ENCODE peak calls at places on chromosomes 4 and X, in seven cellular contexts. W is fibroblast of pulmonary artery, P is neural progenitor cell, G is fibroblast of mammary gland, I is cardiac muscle cell, O is bronchial epithelial cell, C is spleen. Z is an unnamed sample.

GRCh38 chr4:108709234-108709633 is 53.6 kb downstream of the ETNPPL start:
- DNase-seq in W (no peak), P (no peak), G (no peak), I (no peak), O (no peak), C (no peak), Z (no peak)

GRCh38 chrX:151727346-151727745 is 7.2 kb upstream of the CNGA2 start:
- DNase-seq in W (no peak), P (no peak), G (no peak), I (no peak), O (no peak), C (no peak), Z (no peak)

GRCh38 chr4:175421506-175421905 is 390.6 kb downstream of the GPM6A start:
- DNase-seq in W (no peak), P (no peak), G (peak), I (no peak), O (peak), C (no peak), Z (peak)

GRCh38 chr4:137609693-137610450 is 77.6 kb upstream of the PCDH18 start:
- DNase-seq in W (peak), P (no peak), G (peak), I (peak), O (no peak), C (no peak), Z (peak)

GRCh38 chr4:64713256-64713840 is 304.1 kb upstream of the TECRL start:
- DNase-seq in W (peak), P (peak), G (peak), I (peak), O (peak), C (no peak), Z (peak)

GRCh38 chrX:7446815-7447214 is 298.9 kb upstream of the PUDP start:
- DNase-seq in W (no peak), P (no peak), G (peak), I (no peak), O (peak), C (no peak), Z (no peak)

GRCh38 chr4:25180524-25181131 is 20.4 kb upstream of the SEPSECS start:
- DNase-seq in W (peak), P (peak), G (peak), I (peak), O (peak), C (no peak), Z (peak)

GRCh38 chrX:140504371-140505324 is at the start of gene SOX3:
- DNase-seq in W (no peak), P (peak), G (no peak), I (no peak), O (no peak), C (no peak), Z (no peak)

GRCh38 chr4:165440415-165440882 is 61.6 kb downstream of the CPE start:
- DNase-seq in W (peak), P (no peak), G (peak), I (peak), O (peak), C (no peak), Z (peak)

GRCh38 chr4:40976343-40976742 is 226.6 kb downstream of the NSUN7 start:
- DNase-seq in W (peak), P (peak), G (peak), I (peak), O (peak), C (no peak), Z (peak)

GRCh38 chrX:51860679-51861078 is 32.7 kb upstream of the MAGED1 start:
- DNase-seq in W (peak), P (peak), G (peak), I (peak), O (peak), C (no peak), Z (peak)

GRCh38 chr4:8393593-8394038 is 46.9 kb downstream of the ACOX3 start:
- DNase-seq in W (peak), P (peak), G (peak), I (peak), O (peak), C (no peak), Z (peak)

GRCh38 chrX:111465664-111466063 is 45.8 kb upstream of the SERTM2 start:
- DNase-seq in W (no peak), P (no peak), G (no peak), I (no peak), O (no peak), C (no peak), Z (no peak)

GRCh38 chr4:184355111-184355604 is 119.2 kb downstream of the IRF2 start:
- DNase-seq in W (peak), P (no peak), G (peak), I (peak), O (peak), C (peak), Z (peak)

GRCh38 chrX:118495958-118496762 is 545 bp downstream of the DOCK11 start:
- DNase-seq in W (no peak), P (peak), G (peak), I (no peak), O (no peak), C (peak), Z (peak)

GRCh38 chr4:25837107-25837506 is 25.7 kb downstream of the SEL1L3 start:
- DNase-seq in W (no peak), P (no peak), G (no peak), I (no peak), O (no peak), C (no peak), Z (no peak)

GRCh38 chr4:83269256-83269655 is 15.3 kb downstream of the COQ2 start:
- DNase-seq in W (peak), P (no peak), G (no peak), I (peak), O (no peak), C (no peak), Z (peak)

GRCh38 chr4:142960134-142960533 is 114.0 kb upstream of the INPP4B start:
- DNase-seq in W (peak), P (no peak), G (no peak), I (peak), O (peak), C (no peak), Z (peak)

GRCh38 chr4:177489847-177490246 is 47.6 kb upstream of the AGA start:
- DNase-seq in W (no peak), P (no peak), G (peak), I (peak), O (peak), C (no peak), Z (peak)

GRCh38 chr4:141890279-141890678 is 253.9 kb downstream of the IL15 start:
- DNase-seq in W (peak), P (no peak), G (no peak), I (peak), O (no peak), C (no peak), Z (peak)

GRCh38 chr4:8908206-8908893 is 36.7 kb upstream of the HMX1 start:
- DNase-seq in W (no peak), P (no peak), G (no peak), I (no peak), O (no peak), C (peak), Z (no peak)

GRCh38 chr4:127224556-127224955 is 408.2 kb upstream of the INTU start:
- DNase-seq in W (no peak), P (no peak), G (no peak), I (no peak), O (no peak), C (no peak), Z (no peak)

GRCh38 chr4:56240554-56241190 is 146.6 kb downstream of the AASDH start:
- DNase-seq in W (peak), P (no peak), G (no peak), I (peak), O (no peak), C (no peak), Z (peak)

GRCh38 chr4:182240161-182241130 is 2.8 kb upstream of the TENM3 start:
- DNase-seq in W (peak), P (peak), G (peak), I (peak), O (peak), C (no peak), Z (peak)

GRCh38 chr4:85861064-85861767 is 386.3 kb downstream of the ARHGAP24 start:
- DNase-seq in W (peak), P (no peak), G (no peak), I (no peak), O (peak), C (no peak), Z (no peak)

GRCh38 chr4:114043116-114043515 is 63.7 kb upstream of the ARSJ start:
- DNase-seq in W (no peak), P (no peak), G (no peak), I (peak), O (peak), C (no peak), Z (no peak)

GRCh38 chr4:32142075-32142474 is 1421.9 kb downstream of the PCDH7 start:
- DNase-seq in W (peak), P (no peak), G (no peak), I (no peak), O (no peak), C (no peak), Z (no peak)

GRCh38 chrX:320126-320783 is 1.7 kb upstream of the GTPBP6 start:
- DNase-seq in W (no peak), P (peak), G (peak), I (peak), O (no peak), C (peak), Z (peak)

GRCh38 chr4:151957163-151957562 is 196.4 kb upstream of the GATB start:
- DNase-seq in W (no peak), P (peak), G (no peak), I (peak), O (no peak), C (no peak), Z (no peak)

GRCh38 chr4:101348367-101348827 is 1.1 kb upstream of the PPP3CA start:
- DNase-seq in W (no peak), P (no peak), G (no peak), I (no peak), O (no peak), C (no peak), Z (no peak)

GRCh38 chr4:101346312-101346561 is 1.1 kb downstream of the PPP3CA start:
- DNase-seq in W (no peak), P (no peak), G (no peak), I (no peak), O (no peak), C (no peak), Z (no peak)

GRCh38 chr4:101346562-101347266 is 612 bp downstream of the PPP3CA start:
- DNase-seq in W (peak), P (peak), G (peak), I (peak), O (peak), C (peak), Z (peak)

GRCh38 chr4:101347267-101347556 is at the start of gene PPP3CA:
- DNase-seq in W (no peak), P (no peak), G (no peak), I (no peak), O (no peak), C (no peak), Z (no peak)

DNA sequence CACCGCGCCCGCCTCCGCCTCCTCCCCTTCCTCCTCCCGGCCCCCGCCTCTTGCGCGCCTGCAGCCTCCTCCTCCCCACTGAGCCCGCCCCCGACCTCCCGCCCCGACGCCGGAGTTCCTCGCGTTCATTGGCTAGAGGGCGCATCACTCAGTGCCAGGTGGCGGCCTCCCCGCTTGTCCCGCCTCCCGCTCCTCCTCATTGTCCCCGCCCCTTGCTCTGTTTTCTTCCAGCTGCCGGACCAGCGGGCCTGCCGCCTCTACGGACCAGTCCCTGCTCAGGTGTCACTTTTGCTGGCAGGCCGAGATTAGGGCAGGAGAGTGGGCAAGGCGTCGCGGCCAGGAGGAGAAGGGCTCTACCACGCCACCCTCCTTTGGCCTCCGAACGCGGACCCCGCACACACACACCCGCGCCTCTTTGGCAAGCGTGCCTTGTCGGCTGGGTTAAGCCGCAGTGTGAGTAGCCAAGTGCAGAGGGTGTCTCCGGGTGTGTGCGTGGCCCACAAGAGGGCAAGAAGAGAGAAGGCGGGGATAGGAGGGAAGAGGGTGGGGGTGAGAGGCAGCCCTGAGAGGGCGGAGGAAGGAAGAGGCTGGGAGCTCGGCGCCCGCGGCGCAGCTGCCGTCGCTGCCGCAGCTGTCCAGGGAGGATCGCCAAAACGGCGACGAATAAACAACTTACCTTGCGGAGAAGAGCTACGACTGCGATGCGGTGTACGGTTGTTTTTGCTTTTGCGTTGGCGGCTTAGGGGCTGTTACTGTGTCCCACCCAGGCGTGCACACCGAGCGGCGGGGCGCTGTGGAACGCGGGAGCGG is 436 bp upstream of the PPP3CA start:
- DNase-seq in W (peak), P (peak), G (peak), I (peak), O (peak), C (peak), Z (peak)
- TF ChIP-seq CTCF in W (peak), P (peak), G (no peak), I (peak), O (peak), C (no peak), Z (no peak)

DNA sequence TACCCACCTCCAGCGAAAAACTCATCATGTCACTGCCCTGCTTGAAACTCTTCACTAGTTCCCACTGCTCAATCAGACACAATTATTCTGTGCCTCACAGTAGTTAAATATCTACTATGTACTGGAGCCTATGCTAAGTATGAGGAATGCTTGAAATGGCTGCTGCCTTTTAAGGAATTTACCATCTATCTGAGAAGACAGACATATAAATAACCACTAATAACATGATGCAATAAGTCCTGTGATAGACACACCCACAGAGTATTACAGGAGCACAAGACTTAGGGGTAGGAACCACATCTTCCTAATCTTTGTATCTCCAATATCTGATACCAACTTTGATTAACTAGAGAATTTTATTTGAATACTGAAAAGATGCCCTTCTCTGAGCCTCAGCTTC is 21.1 kb downstream of the SLC25A53 start:
- DNase-seq in W (no peak), P (no peak), G (no peak), I (no peak), O (no peak), C (no peak), Z (peak)
- H3K4me3 ChIP-seq in W (no peak), P (no peak), G (no peak), I (no peak), O (no peak), C (no peak), Z (peak)

GRCh38 chr4:91734682-91735081 is 569.1 kb upstream of the GRID2 start:
- DNase-seq in W (peak), P (no peak), G (no peak), I (peak), O (peak), C (no peak), Z (no peak)
- TF ChIP-seq CTCF in W (peak), P (peak), G (no peak), I (peak), O (no peak), C (no peak), Z (no peak)

GRCh38 chrX:38327007-38327774 is at the start of gene RPGR:
- DNase-seq in W (peak), P (peak), G (peak), I (peak), O (peak), C (peak), Z (peak)

GRCh38 chrX:38320819-38321218 is 6.5 kb downstream of the RPGR start:
- DNase-seq in W (no peak), P (no peak), G (no peak), I (no peak), O (no peak), C (no peak), Z (no peak)

GRCh38 chrX:38327775-38328081 is 419 bp upstream of the RPGR start:
- DNase-seq in W (no peak), P (no peak), G (no peak), I (no peak), O (no peak), C (no peak), Z (no peak)

DNA sequence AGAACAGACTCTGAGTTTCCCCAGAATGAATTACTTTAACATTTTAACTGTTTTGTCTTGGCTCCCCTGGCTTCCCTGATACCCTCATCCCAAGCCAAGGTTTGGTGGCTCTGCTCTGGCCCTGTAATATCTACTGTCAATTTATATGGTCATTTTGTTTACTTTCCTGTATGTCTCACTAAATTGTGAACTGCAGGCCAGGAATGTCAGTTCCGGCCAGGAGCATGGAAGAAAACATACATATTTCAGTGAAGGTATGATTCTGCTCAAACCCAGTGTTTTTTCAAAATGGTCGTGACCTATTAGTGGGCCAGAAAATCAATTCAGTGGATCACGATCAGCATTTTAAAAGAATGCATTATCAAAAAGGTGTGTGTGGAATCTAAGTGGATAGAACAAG is 1.2 kb downstream of the RPGR start:
- DNase-seq in W (no peak), P (no peak), G (no peak), I (no peak), O (no peak), C (no peak), Z (no peak)
- H3K4me3 ChIP-seq in W (peak), P (peak), G (peak), I (no peak), O (no peak), C (no peak), Z (peak)

DNA sequence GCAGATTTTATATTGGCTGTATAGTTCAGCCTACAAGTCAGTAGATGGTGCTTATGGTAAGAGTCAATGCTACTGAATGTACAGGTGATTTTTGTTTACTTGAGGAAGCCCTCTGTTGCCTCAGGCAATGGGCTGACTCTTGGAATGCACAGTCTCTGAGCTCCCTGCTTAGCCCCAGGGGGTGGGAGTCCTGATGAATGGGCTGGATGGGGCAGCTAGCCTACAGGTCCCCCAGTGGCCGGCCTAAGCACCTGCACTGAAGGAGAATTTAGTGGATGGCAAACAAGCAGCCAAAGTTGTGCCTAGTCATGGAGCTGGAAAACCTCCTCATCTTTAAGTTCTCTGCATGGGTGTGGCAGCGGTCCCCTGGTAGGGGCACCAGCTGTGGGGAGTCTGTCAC is 101.8 kb upstream of the CXorf51B start:
- DNase-seq in W (no peak), P (peak), G (no peak), I (no peak), O (no peak), C (no peak), Z (no peak)
- TF ChIP-seq CTCF in W (no peak), P (no peak), G (no peak), I (no peak), O (no peak), C (no peak), Z (no peak)

GRCh38 chr4:98638661-98639060 is 19.8 kb downstream of the TSPAN5 start:
- DNase-seq in W (no peak), P (no peak), G (peak), I (no peak), O (no peak), C (no peak), Z (peak)

GRCh38 chr4:98641393-98641792 is 17.0 kb downstream of the TSPAN5 start:
- DNase-seq in W (no peak), P (no peak), G (no peak), I (no peak), O (no peak), C (no peak), Z (no peak)

GRCh38 chr4:98639108-98639507 is 19.3 kb downstream of the TSPAN5 start:
- DNase-seq in W (no peak), P (no peak), G (no peak), I (no peak), O (no peak), C (no peak), Z (no peak)

GRCh38 chr4:98641906-98642668 is 16.3 kb downstream of the TSPAN5 start:
- DNase-seq in W (no peak), P (no peak), G (no peak), I (no peak), O (no peak), C (no peak), Z (no peak)

DNA sequence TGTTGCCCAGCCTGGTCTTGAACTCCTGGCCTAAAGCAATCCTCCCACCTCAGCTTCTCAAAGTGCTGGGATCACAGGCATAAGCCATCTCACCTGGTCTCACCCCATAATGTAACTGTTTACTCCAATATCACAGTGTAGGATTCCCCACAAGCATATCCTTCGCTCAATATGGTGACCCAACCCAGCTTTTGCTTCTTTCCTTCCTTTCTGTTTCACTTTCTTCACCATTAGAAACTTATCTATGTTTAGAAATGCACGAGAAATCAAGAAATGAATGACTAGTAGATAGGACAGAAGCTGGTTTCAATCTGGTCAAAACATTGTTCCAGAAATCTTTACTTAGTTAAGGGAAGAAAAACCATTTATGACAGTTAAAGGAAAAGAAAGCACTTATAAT is 18.9 kb downstream of the TSPAN5 start:
- DNase-seq in W (no peak), P (no peak), G (no peak), I (peak), O (no peak), C (no peak), Z (no peak)
- H3K4me3 ChIP-seq in W (peak), P (no peak), G (no peak), I (no peak), O (no peak), C (no peak), Z (peak)

Z was measured in fibroblast of lung.